ENCODE peak calls at places on chromosomes 6 and 20, in six cellular contexts. One of them, this sample, is unnamed.

GRCh38 chr20:40953856-40954255 is 74.8 kb upstream of the TOP1 start:
- DNase-seq in fibroblast of lung: peak; percentile 84
- DNase-seq in IMR-90: peak; percentile 49
- DNase-seq in left ventricle myocardium inferior: no peak
- DNase-seq in Panc1: no peak
- DNase-seq in HCT116: no peak
- DNase-seq in this sample: no peak

GRCh38 chr6:96032646-96033045 is 16.9 kb downstream of the FUT9 start:
- DNase-seq in left ventricle myocardium inferior: no peak
- DNase-seq in IMR-90: no peak
- DNase-seq in fibroblast of lung: no peak
- DNase-seq in Panc1: no peak
- DNase-seq in HCT116: no peak
- DNase-seq in this sample: no peak

GRCh38 chr20:62333820-62334595 is 31.2 kb downstream of the ADRM1 start:
- DNase-seq in left ventricle myocardium inferior: no peak
- DNase-seq in IMR-90: no peak
- DNase-seq in fibroblast of lung: no peak
- DNase-seq in Panc1: no peak
- DNase-seq in HCT116: no peak
- DNase-seq in this sample: no peak

GRCh38 chr20:7650481-7650880 is 289.8 kb downstream of the HAO1 start:
- DNase-seq in fibroblast of lung: peak; percentile 62
- DNase-seq in Panc1: no peak
- DNase-seq in IMR-90: no peak
- DNase-seq in left ventricle myocardium inferior: no peak
- DNase-seq in HCT116: no peak
- DNase-seq in this sample: no peak

GRCh38 chr6:108750801-108751200 is 97.4 kb upstream of the ARMC2 start:
- DNase-seq in HCT116: no peak
- DNase-seq in IMR-90: no peak
- DNase-seq in fibroblast of lung: no peak
- DNase-seq in Panc1: no peak
- DNase-seq in left ventricle myocardium inferior: no peak
- DNase-seq in this sample: no peak

GRCh38 chr20:14566505-14566904 is 229.1 kb upstream of the FLRT3 start:
- DNase-seq in fibroblast of lung: peak; percentile 19
- DNase-seq in left ventricle myocardium inferior: no peak
- DNase-seq in IMR-90: no peak
- DNase-seq in HCT116: no peak
- DNase-seq in Panc1: no peak
- DNase-seq in this sample: no peak

GRCh38 chr20:32240220-32240619 is 32.5 kb downstream of the POFUT1 start:
- DNase-seq in fibroblast of lung: no peak
- DNase-seq in Panc1: no peak
- DNase-seq in left ventricle myocardium inferior: no peak
- DNase-seq in IMR-90: no peak
- DNase-seq in HCT116: no peak
- DNase-seq in this sample: no peak

GRCh38 chr20:3563548-3564177 is 92.8 kb downstream of the ATRN start:
- DNase-seq in fibroblast of lung: peak; percentile 80
- DNase-seq in Panc1: peak; percentile 33
- DNase-seq in IMR-90: peak; percentile 69
- DNase-seq in HCT116: peak; percentile 41
- DNase-seq in left ventricle myocardium inferior: no peak
- DNase-seq in this sample: no peak

GRCh38 chr6:167762259-167762962 is 64.3 kb upstream of the AFDN start:
- DNase-seq in left ventricle myocardium inferior: no peak
- DNase-seq in IMR-90: no peak
- DNase-seq in fibroblast of lung: no peak
- DNase-seq in Panc1: no peak
- DNase-seq in HCT116: no peak
- DNase-seq in this sample: no peak

GRCh38 chr6:22785036-22785435 is 215.7 kb downstream of the HDGFL1 start:
- DNase-seq in Panc1: no peak
- DNase-seq in HCT116: no peak
- DNase-seq in IMR-90: peak; percentile 38
- DNase-seq in left ventricle myocardium inferior: no peak
- DNase-seq in fibroblast of lung: peak; percentile 28
- DNase-seq in this sample: no peak

GRCh38 chr20:51020657-51021056 is 2.2 kb downstream of the KCNG1 start:
- DNase-seq in fibroblast of lung: no peak
- DNase-seq in Panc1: no peak
- DNase-seq in HCT116: no peak
- DNase-seq in left ventricle myocardium inferior: no peak
- DNase-seq in IMR-90: no peak
- DNase-seq in this sample: no peak

GRCh38 chr20:57450419-57450818 is 59.2 kb downstream of the RBM38 start:
- DNase-seq in HCT116: no peak
- DNase-seq in IMR-90: peak; percentile 13
- DNase-seq in left ventricle myocardium inferior: peak; percentile 56
- DNase-seq in Panc1: no peak
- DNase-seq in fibroblast of lung: no peak
- DNase-seq in this sample: no peak

GRCh38 chr20:4592316-4593148 is 129.2 kb upstream of the PRND start:
- DNase-seq in fibroblast of lung: peak; percentile 72
- DNase-seq in left ventricle myocardium inferior: peak; percentile 41
- DNase-seq in IMR-90: no peak
- DNase-seq in HCT116: no peak
- DNase-seq in Panc1: no peak
- DNase-seq in this sample: no peak

GRCh38 chr20:35279040-35279439 is 1.1 kb upstream of the MMP24OS start:
- DNase-seq in Panc1: no peak
- DNase-seq in left ventricle myocardium inferior: no peak
- DNase-seq in HCT116: no peak
- DNase-seq in IMR-90: peak; percentile 27
- DNase-seq in fibroblast of lung: no peak
- DNase-seq in this sample: no peak

GRCh38 chr20:42740191-42740870 is 449.4 kb downstream of the PTPRT start:
- DNase-seq in Panc1: no peak
- DNase-seq in fibroblast of lung: no peak
- DNase-seq in IMR-90: no peak
- DNase-seq in HCT116: no peak
- DNase-seq in left ventricle myocardium inferior: peak; percentile 35
- DNase-seq in this sample: no peak

GRCh38 chr20:42741906-42742305 is 447.8 kb downstream of the PTPRT start:
- DNase-seq in HCT116: no peak
- DNase-seq in IMR-90: no peak
- DNase-seq in left ventricle myocardium inferior: no peak
- DNase-seq in fibroblast of lung: no peak
- DNase-seq in Panc1: no peak
- DNase-seq in this sample: no peak

GRCh38 chr20:42742926-42743325 is 446.8 kb downstream of the PTPRT start:
- DNase-seq in IMR-90: no peak
- DNase-seq in HCT116: no peak
- DNase-seq in fibroblast of lung: no peak
- DNase-seq in Panc1: no peak
- DNase-seq in left ventricle myocardium inferior: no peak
- DNase-seq in this sample: no peak

GRCh38 chr20:42735539-42735938 is 454.2 kb downstream of the PTPRT start:
- DNase-seq in left ventricle myocardium inferior: no peak
- DNase-seq in HCT116: no peak
- DNase-seq in IMR-90: no peak
- DNase-seq in Panc1: no peak
- DNase-seq in fibroblast of lung: no peak
- DNase-seq in this sample: no peak

DNA sequence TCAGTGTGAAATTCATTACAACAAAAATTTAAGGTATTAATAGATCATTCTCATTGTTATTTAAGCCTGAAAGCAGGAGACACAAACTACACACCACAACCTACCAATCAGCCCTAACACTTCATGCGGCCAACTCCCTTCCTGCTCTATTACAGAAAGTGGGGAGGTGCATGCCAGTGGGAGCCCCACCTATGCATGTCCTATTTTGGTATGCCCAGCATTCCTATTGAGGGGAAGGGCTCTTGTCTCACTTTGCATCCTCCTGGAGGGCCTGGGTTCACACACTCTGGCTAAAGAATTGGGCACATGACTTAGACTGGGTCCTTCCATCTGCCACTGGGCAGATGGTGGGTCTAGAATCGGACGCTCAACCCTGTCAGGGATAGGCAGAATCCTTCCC is 450.0 kb downstream of the PTPRT start:
- DNase-seq in HCT116: no peak
- DNase-seq in left ventricle myocardium inferior: no peak
- DNase-seq in IMR-90: no peak
- DNase-seq in fibroblast of lung: no peak
- DNase-seq in Panc1: no peak
- DNase-seq in this sample: no peak
- H3K9me3 ChIP-seq in HCT116: peaks cover 30% of the 10 kb centered on the region
- H3K9me3 ChIP-seq in left ventricle myocardium inferior: peaks cover 31% of the 10 kb centered on the region
- H3K9me3 ChIP-seq in IMR-90: peaks cover 36% of the 10 kb centered on the region
- H3K9me3 ChIP-seq in fibroblast of lung: no peaks in the 10 kb centered on the region
- H3K9me3 ChIP-seq in Panc1: no peaks in the 10 kb centered on the region
- H3K9me3 ChIP-seq in this sample: no peaks in the 10 kb centered on the region

GRCh38 chr6:33717857-33718552 is 6.5 kb upstream of the UQCC2 start:
- DNase-seq in IMR-90: no peak
- DNase-seq in left ventricle myocardium inferior: no peak
- DNase-seq in Panc1: no peak
- DNase-seq in HCT116: no peak
- DNase-seq in fibroblast of lung: no peak
- DNase-seq in this sample: no peak
- H3K4me1 ChIP-seq in IMR-90: no peaks in the 10 kb centered on the region
- H3K4me1 ChIP-seq in left ventricle myocardium inferior: peaks cover 42% of the 10 kb centered on the region
- H3K4me1 ChIP-seq in Panc1: no peaks in the 10 kb centered on the region
- H3K4me1 ChIP-seq in HCT116: peaks cover 25% of the 10 kb centered on the region
- H3K4me1 ChIP-seq in fibroblast of lung: peaks cover 2% of the 10 kb centered on the region
- H3K4me1 ChIP-seq in this sample: peaks cover 5% of the 10 kb centered on the region

DNA sequence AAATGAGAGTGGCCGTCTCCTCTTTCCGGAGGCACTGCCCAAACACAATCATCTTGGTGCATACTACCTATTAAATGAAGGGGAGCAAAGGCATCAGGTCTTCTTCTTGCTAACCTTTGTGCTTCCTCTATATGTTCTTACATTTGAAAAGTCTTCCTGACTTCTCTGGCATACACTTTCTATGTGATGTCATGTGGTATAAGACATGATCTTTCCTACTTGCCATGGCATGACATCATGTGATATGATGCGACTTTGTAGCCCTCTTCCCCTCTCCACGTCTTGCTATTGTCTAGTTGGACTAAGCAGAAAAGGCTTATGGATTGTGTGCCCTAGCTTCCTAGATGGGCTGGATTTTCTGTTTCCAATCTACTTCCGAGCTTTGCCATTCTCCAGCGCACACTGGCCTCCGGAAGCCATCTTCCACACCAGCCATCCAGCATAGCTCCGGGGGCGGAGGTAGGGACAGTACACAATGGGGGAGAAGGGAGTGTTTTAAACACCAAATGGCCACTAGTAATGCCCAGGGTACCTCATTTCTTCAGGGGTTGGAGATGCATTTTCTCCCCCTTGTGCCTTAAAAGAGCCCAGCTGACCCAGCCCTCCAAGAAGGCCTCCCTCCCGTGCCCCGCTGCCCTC is 8.8 kb upstream of the NEDD9 start:
- DNase-seq in Panc1: no peak
- DNase-seq in IMR-90: no peak
- DNase-seq in HCT116: no peak
- DNase-seq in left ventricle myocardium inferior: no peak
- DNase-seq in fibroblast of lung: no peak
- DNase-seq in this sample: no peak
- H3K27ac ChIP-seq in Panc1: no peak overlapping the region
- H3K27ac ChIP-seq in IMR-90: no peak overlapping the region
- H3K27ac ChIP-seq in HCT116: no peak overlapping the region
- H3K27ac ChIP-seq in left ventricle myocardium inferior: no peak overlapping the region
- H3K27ac ChIP-seq in fibroblast of lung: no peak overlapping the region
- H3K27ac ChIP-seq in this sample: peak overlapping the region; percentile 63

GRCh38 chr20:39829713-39830112 is 859.3 kb downstream of the MAFB start:
- DNase-seq in left ventricle myocardium inferior: no peak
- DNase-seq in HCT116: no peak
- DNase-seq in Panc1: no peak
- DNase-seq in fibroblast of lung: no peak
- DNase-seq in IMR-90: no peak
- DNase-seq in this sample: no peak
- H3K9me3 ChIP-seq in left ventricle myocardium inferior: no peaks in the 10 kb centered on the region
- H3K9me3 ChIP-seq in HCT116: peaks cover 26% of the 10 kb centered on the region
- H3K9me3 ChIP-seq in Panc1: no peaks in the 10 kb centered on the region
- H3K9me3 ChIP-seq in fibroblast of lung: no peaks in the 10 kb centered on the region
- H3K9me3 ChIP-seq in IMR-90: no peaks in the 10 kb centered on the region
- H3K9me3 ChIP-seq in this sample: no peaks in the 10 kb centered on the region

DNA sequence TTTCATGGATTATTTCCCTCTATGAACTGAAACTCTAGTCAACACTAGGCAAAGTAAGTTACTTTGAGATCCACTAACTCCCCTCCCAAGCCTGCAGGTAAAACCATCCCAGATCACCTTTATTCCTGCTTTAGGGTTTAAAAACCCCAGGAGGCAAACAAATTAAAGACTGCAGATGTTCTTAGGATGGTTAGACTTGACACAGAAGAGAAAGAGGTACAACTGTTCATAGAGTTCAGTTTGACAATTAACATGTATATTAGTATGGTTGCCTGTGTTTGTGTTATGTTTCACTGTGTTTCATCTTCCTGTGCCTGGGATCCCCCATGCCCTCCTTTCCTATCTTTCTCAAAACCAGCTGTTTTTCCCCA is 53.5 kb downstream of the RREB1 start:
- DNase-seq in fibroblast of lung: no peak
- DNase-seq in HCT116: no peak
- DNase-seq in Panc1: no peak
- DNase-seq in left ventricle myocardium inferior: no peak
- DNase-seq in IMR-90: no peak
- DNase-seq in this sample: no peak
- H3K4me1 ChIP-seq in fibroblast of lung: peaks cover 31% of the 10 kb centered on the region
- H3K4me1 ChIP-seq in HCT116: peaks cover 85% of the 10 kb centered on the region
- H3K4me1 ChIP-seq in Panc1: peaks cover 21% of the 10 kb centered on the region
- H3K4me1 ChIP-seq in left ventricle myocardium inferior: peaks cover 95% of the 10 kb centered on the region
- H3K4me1 ChIP-seq in IMR-90: peaks cover 28% of the 10 kb centered on the region
- H3K4me1 ChIP-seq in this sample: peaks cover 21% of the 10 kb centered on the region

GRCh38 chr6:156998824-156999330 is 221.7 kb downstream of the ARID1B start:
- DNase-seq in fibroblast of lung: no peak
- DNase-seq in HCT116: no peak
- DNase-seq in IMR-90: no peak
- DNase-seq in left ventricle myocardium inferior: no peak
- DNase-seq in Panc1: no peak
- DNase-seq in this sample: no peak
- H3K27ac ChIP-seq in fibroblast of lung: no peak overlapping the region
- H3K27ac ChIP-seq in HCT116: no peak overlapping the region
- H3K27ac ChIP-seq in IMR-90: no peak overlapping the region
- H3K27ac ChIP-seq in left ventricle myocardium inferior: no peak overlapping the region
- H3K27ac ChIP-seq in Panc1: no peak overlapping the region
- H3K27ac ChIP-seq in this sample: no peak overlapping the region

DNA sequence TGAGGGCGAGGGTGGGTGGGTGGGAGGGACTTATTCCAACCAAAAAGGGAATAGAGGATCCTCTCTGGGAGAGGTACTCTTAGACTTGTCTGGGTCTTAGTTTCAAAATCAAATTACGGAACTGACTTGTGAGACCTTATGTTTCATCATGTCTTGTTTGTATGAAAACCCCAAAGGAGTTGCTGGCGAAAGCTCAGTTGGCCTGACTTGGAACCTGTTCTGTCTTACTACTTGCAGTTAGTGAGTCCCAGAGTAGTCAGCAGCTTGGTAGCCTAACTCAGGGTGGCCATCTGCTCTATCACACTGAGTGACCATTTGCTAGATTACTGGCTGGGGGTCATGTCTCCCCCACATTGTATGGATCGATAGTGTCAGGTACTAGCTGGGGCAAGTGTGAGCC is 114.9 kb upstream of the MOCS1 start:
- DNase-seq in Panc1: no peak
- DNase-seq in IMR-90: no peak
- DNase-seq in fibroblast of lung: no peak
- DNase-seq in HCT116: no peak
- DNase-seq in left ventricle myocardium inferior: no peak
- DNase-seq in this sample: no peak
- H3K9me3 ChIP-seq in Panc1: no peaks in the 10 kb centered on the region
- H3K9me3 ChIP-seq in IMR-90: no peaks in the 10 kb centered on the region
- H3K9me3 ChIP-seq in fibroblast of lung: no peaks in the 10 kb centered on the region
- H3K9me3 ChIP-seq in HCT116: no peaks in the 10 kb centered on the region
- H3K9me3 ChIP-seq in left ventricle myocardium inferior: no peaks in the 10 kb centered on the region
- H3K9me3 ChIP-seq in this sample: no peaks in the 10 kb centered on the region

This sample was measured in thoracic aorta.